ENCODE peak calls at places on chromosomes 13 and 19, in seven cellular contexts. One of them, this sample, is unnamed.

GRCh38 chr13:27601208-27601607 is 19.1 kb downstream of the LNX2 start:
- DNase-seq in activated CD4-positive, alpha-beta T cell treated with anti-CD3 and anti-CD28 coated beads, Interleukin-2, amount 10 ng/mL, durations not matched to agents 7 days and 5 days: no peak
- DNase-seq in ovary: no peak
- DNase-seq in upper lobe of right lung: no peak
- DNase-seq in mucosa of descending colon: no peak
- DNase-seq in GM23248: no peak
- DNase-seq in fibroblast of lung: no peak
- DNase-seq in this sample: no peak

GRCh38 chr19:11137542-11138384 is 17.8 kb downstream of the SPC24 start:
- DNase-seq in activated CD4-positive, alpha-beta T cell treated with anti-CD3 and anti-CD28 coated beads, Interleukin-2, amount 10 ng/mL, durations not matched to agents 7 days and 5 days: peak; percentile 60
- DNase-seq in ovary: peak; percentile 91
- DNase-seq in upper lobe of right lung: peak; percentile 84
- DNase-seq in mucosa of descending colon: peak; percentile 69
- DNase-seq in GM23248: peak; percentile 95
- DNase-seq in fibroblast of lung: peak; percentile 95
- DNase-seq in this sample: peak; percentile 80

GRCh38 chr19:12880551-12881171 is 588 bp downstream of the DNASE2 start:
- DNase-seq in activated CD4-positive, alpha-beta T cell treated with anti-CD3 and anti-CD28 coated beads, Interleukin-2, amount 10 ng/mL, durations not matched to agents 7 days and 5 days: no peak
- DNase-seq in ovary: peak; percentile 61
- DNase-seq in upper lobe of right lung: peak; percentile 78
- DNase-seq in mucosa of descending colon: peak; percentile 30
- DNase-seq in GM23248: peak; percentile 54
- DNase-seq in fibroblast of lung: peak; percentile 17
- DNase-seq in this sample: peak; percentile 39

GRCh38 chr13:99686157-99686572 is 184.9 kb downstream of the TM9SF2 start:
- DNase-seq in activated CD4-positive, alpha-beta T cell treated with anti-CD3 and anti-CD28 coated beads, Interleukin-2, amount 10 ng/mL, durations not matched to agents 7 days and 5 days: no peak
- DNase-seq in ovary: no peak
- DNase-seq in upper lobe of right lung: no peak
- DNase-seq in mucosa of descending colon: peak; percentile 51
- DNase-seq in GM23248: peak; percentile 33
- DNase-seq in fibroblast of lung: no peak
- DNase-seq in this sample: peak; percentile 62

GRCh38 chr19:33467851-33468250 is 53.7 kb downstream of the PEPD start:
- DNase-seq in activated CD4-positive, alpha-beta T cell treated with anti-CD3 and anti-CD28 coated beads, Interleukin-2, amount 10 ng/mL, durations not matched to agents 7 days and 5 days: no peak
- DNase-seq in ovary: no peak
- DNase-seq in upper lobe of right lung: peak; percentile 37
- DNase-seq in mucosa of descending colon: no peak
- DNase-seq in GM23248: no peak
- DNase-seq in fibroblast of lung: no peak
- DNase-seq in this sample: no peak

GRCh38 chr13:98775844-98776598 is 23.5 kb upstream of the SLC15A1 start:
- DNase-seq in activated CD4-positive, alpha-beta T cell treated with anti-CD3 and anti-CD28 coated beads, Interleukin-2, amount 10 ng/mL, durations not matched to agents 7 days and 5 days: no peak
- DNase-seq in ovary: no peak
- DNase-seq in upper lobe of right lung: no peak
- DNase-seq in mucosa of descending colon: peak; percentile 74
- DNase-seq in GM23248: peak; percentile 80
- DNase-seq in fibroblast of lung: peak; percentile 27
- DNase-seq in this sample: peak; percentile 86

GRCh38 chr19:12937243-12938053 is 961 bp upstream of the CALR start:
- DNase-seq in activated CD4-positive, alpha-beta T cell treated with anti-CD3 and anti-CD28 coated beads, Interleukin-2, amount 10 ng/mL, durations not matched to agents 7 days and 5 days: peak; percentile 20
- DNase-seq in ovary: peak; percentile 81
- DNase-seq in upper lobe of right lung: peak; percentile 89
- DNase-seq in mucosa of descending colon: peak; percentile 49
- DNase-seq in GM23248: peak; percentile 74
- DNase-seq in fibroblast of lung: no peak
- DNase-seq in this sample: peak; percentile 66

GRCh38 chr19:30710721-30711120 is 338.5 kb downstream of the ZNF536 start:
- DNase-seq in activated CD4-positive, alpha-beta T cell treated with anti-CD3 and anti-CD28 coated beads, Interleukin-2, amount 10 ng/mL, durations not matched to agents 7 days and 5 days: no peak
- DNase-seq in ovary: no peak
- DNase-seq in upper lobe of right lung: no peak
- DNase-seq in mucosa of descending colon: no peak
- DNase-seq in GM23248: no peak
- DNase-seq in fibroblast of lung: no peak
- DNase-seq in this sample: no peak

GRCh38 chr19:6105444-6105843 is 4.9 kb downstream of the RFX2 start:
- DNase-seq in activated CD4-positive, alpha-beta T cell treated with anti-CD3 and anti-CD28 coated beads, Interleukin-2, amount 10 ng/mL, durations not matched to agents 7 days and 5 days: no peak
- DNase-seq in ovary: no peak
- DNase-seq in upper lobe of right lung: no peak
- DNase-seq in mucosa of descending colon: no peak
- DNase-seq in GM23248: no peak
- DNase-seq in fibroblast of lung: no peak
- DNase-seq in this sample: no peak

GRCh38 chr13:98310485-98311199 is 133.6 kb upstream of the RNF113B start:
- DNase-seq in activated CD4-positive, alpha-beta T cell treated with anti-CD3 and anti-CD28 coated beads, Interleukin-2, amount 10 ng/mL, durations not matched to agents 7 days and 5 days: no peak
- DNase-seq in ovary: no peak
- DNase-seq in upper lobe of right lung: no peak
- DNase-seq in mucosa of descending colon: no peak
- DNase-seq in GM23248: no peak
- DNase-seq in fibroblast of lung: no peak
- DNase-seq in this sample: no peak

GRCh38 chr19:47545061-47545948 is 27.6 kb downstream of the ZNF541 start:
- DNase-seq in activated CD4-positive, alpha-beta T cell treated with anti-CD3 and anti-CD28 coated beads, Interleukin-2, amount 10 ng/mL, durations not matched to agents 7 days and 5 days: no peak
- DNase-seq in ovary: no peak
- DNase-seq in upper lobe of right lung: peak; percentile 61
- DNase-seq in mucosa of descending colon: no peak
- DNase-seq in GM23248: no peak
- DNase-seq in fibroblast of lung: no peak
- DNase-seq in this sample: no peak

GRCh38 chr19:53015159-53015558 is 1.4 kb downstream of the ERVV-1 start:
- DNase-seq in activated CD4-positive, alpha-beta T cell treated with anti-CD3 and anti-CD28 coated beads, Interleukin-2, amount 10 ng/mL, durations not matched to agents 7 days and 5 days: no peak
- DNase-seq in ovary: no peak
- DNase-seq in upper lobe of right lung: no peak
- DNase-seq in mucosa of descending colon: no peak
- DNase-seq in GM23248: no peak
- DNase-seq in fibroblast of lung: no peak
- DNase-seq in this sample: no peak

GRCh38 chr13:77580748-77581147 is 45.2 kb downstream of the SCEL start:
- DNase-seq in activated CD4-positive, alpha-beta T cell treated with anti-CD3 and anti-CD28 coated beads, Interleukin-2, amount 10 ng/mL, durations not matched to agents 7 days and 5 days: no peak
- DNase-seq in ovary: no peak
- DNase-seq in upper lobe of right lung: no peak
- DNase-seq in mucosa of descending colon: no peak
- DNase-seq in GM23248: no peak
- DNase-seq in fibroblast of lung: no peak
- DNase-seq in this sample: no peak

GRCh38 chr19:15468675-15469512 is 4.5 kb upstream of the RASAL3 start:
- DNase-seq in activated CD4-positive, alpha-beta T cell treated with anti-CD3 and anti-CD28 coated beads, Interleukin-2, amount 10 ng/mL, durations not matched to agents 7 days and 5 days: no peak
- DNase-seq in ovary: no peak
- DNase-seq in upper lobe of right lung: peak; percentile 12
- DNase-seq in mucosa of descending colon: no peak
- DNase-seq in GM23248: no peak
- DNase-seq in fibroblast of lung: no peak
- DNase-seq in this sample: no peak

GRCh38 chr13:20673711-20674110 is 29.8 kb upstream of the IL17D start:
- DNase-seq in activated CD4-positive, alpha-beta T cell treated with anti-CD3 and anti-CD28 coated beads, Interleukin-2, amount 10 ng/mL, durations not matched to agents 7 days and 5 days: no peak
- DNase-seq in ovary: no peak
- DNase-seq in upper lobe of right lung: no peak
- DNase-seq in mucosa of descending colon: no peak
- DNase-seq in GM23248: no peak
- DNase-seq in fibroblast of lung: no peak
- DNase-seq in this sample: no peak

GRCh38 chr19:3851254-3852176 is 17.3 kb downstream of the ZFR2 start:
- DNase-seq in activated CD4-positive, alpha-beta T cell treated with anti-CD3 and anti-CD28 coated beads, Interleukin-2, amount 10 ng/mL, durations not matched to agents 7 days and 5 days: no peak
- DNase-seq in ovary: no peak
- DNase-seq in upper lobe of right lung: no peak
- DNase-seq in mucosa of descending colon: no peak
- DNase-seq in GM23248: peak; percentile 8
- DNase-seq in fibroblast of lung: peak; percentile 3
- DNase-seq in this sample: no peak

GRCh38 chr13:25756251-25756650 is 295.6 kb downstream of the SHISA2 start:
- DNase-seq in activated CD4-positive, alpha-beta T cell treated with anti-CD3 and anti-CD28 coated beads, Interleukin-2, amount 10 ng/mL, durations not matched to agents 7 days and 5 days: no peak
- DNase-seq in ovary: no peak
- DNase-seq in upper lobe of right lung: no peak
- DNase-seq in mucosa of descending colon: no peak
- DNase-seq in GM23248: no peak
- DNase-seq in fibroblast of lung: no peak
- DNase-seq in this sample: no peak

GRCh38 chr13:66560189-66560588 is 669.9 kb downstream of the PCDH9 start:
- DNase-seq in activated CD4-positive, alpha-beta T cell treated with anti-CD3 and anti-CD28 coated beads, Interleukin-2, amount 10 ng/mL, durations not matched to agents 7 days and 5 days: no peak
- DNase-seq in ovary: no peak
- DNase-seq in upper lobe of right lung: no peak
- DNase-seq in mucosa of descending colon: no peak
- DNase-seq in GM23248: no peak
- DNase-seq in fibroblast of lung: no peak
- DNase-seq in this sample: no peak

GRCh38 chr13:67278230-67278629 is 48.1 kb upstream of the PCDH9 start:
- DNase-seq in activated CD4-positive, alpha-beta T cell treated with anti-CD3 and anti-CD28 coated beads, Interleukin-2, amount 10 ng/mL, durations not matched to agents 7 days and 5 days: no peak
- DNase-seq in ovary: no peak
- DNase-seq in upper lobe of right lung: no peak
- DNase-seq in mucosa of descending colon: no peak
- DNase-seq in GM23248: peak; percentile 52
- DNase-seq in fibroblast of lung: peak; percentile 78
- DNase-seq in this sample: no peak

GRCh38 chr19:35123573-35123972 is 8.0 kb downstream of the FXYD3 start:
- DNase-seq in activated CD4-positive, alpha-beta T cell treated with anti-CD3 and anti-CD28 coated beads, Interleukin-2, amount 10 ng/mL, durations not matched to agents 7 days and 5 days: no peak
- DNase-seq in ovary: no peak
- DNase-seq in upper lobe of right lung: no peak
- DNase-seq in mucosa of descending colon: peak; percentile 63
- DNase-seq in GM23248: peak; percentile 85
- DNase-seq in fibroblast of lung: no peak
- DNase-seq in this sample: peak; percentile 71

GRCh38 chr13:111385182-111385857 is 64.9 kb downstream of the TEX29 start:
- DNase-seq in activated CD4-positive, alpha-beta T cell treated with anti-CD3 and anti-CD28 coated beads, Interleukin-2, amount 10 ng/mL, durations not matched to agents 7 days and 5 days: no peak
- DNase-seq in ovary: no peak
- DNase-seq in upper lobe of right lung: no peak
- DNase-seq in mucosa of descending colon: no peak
- DNase-seq in GM23248: no peak
- DNase-seq in fibroblast of lung: no peak
- DNase-seq in this sample: no peak

GRCh38 chr13:43737524-43737923 is 49.2 kb downstream of the ENOX1 start:
- DNase-seq in activated CD4-positive, alpha-beta T cell treated with anti-CD3 and anti-CD28 coated beads, Interleukin-2, amount 10 ng/mL, durations not matched to agents 7 days and 5 days: no peak
- DNase-seq in ovary: no peak
- DNase-seq in upper lobe of right lung: no peak
- DNase-seq in mucosa of descending colon: no peak
- DNase-seq in GM23248: no peak
- DNase-seq in fibroblast of lung: no peak
- DNase-seq in this sample: no peak

GRCh38 chr13:32650705-32651311 is 64.6 kb downstream of the PDS5B start:
- DNase-seq in activated CD4-positive, alpha-beta T cell treated with anti-CD3 and anti-CD28 coated beads, Interleukin-2, amount 10 ng/mL, durations not matched to agents 7 days and 5 days: peak; percentile 64
- DNase-seq in ovary: no peak
- DNase-seq in upper lobe of right lung: no peak
- DNase-seq in mucosa of descending colon: peak; percentile 83
- DNase-seq in GM23248: peak; percentile 70
- DNase-seq in fibroblast of lung: peak; percentile 83
- DNase-seq in this sample: peak; percentile 62

GRCh38 chr13:100789481-100789880 is 114.9 kb upstream of the TMTC4 start:
- DNase-seq in activated CD4-positive, alpha-beta T cell treated with anti-CD3 and anti-CD28 coated beads, Interleukin-2, amount 10 ng/mL, durations not matched to agents 7 days and 5 days: no peak
- DNase-seq in ovary: no peak
- DNase-seq in upper lobe of right lung: peak; percentile 63
- DNase-seq in mucosa of descending colon: no peak
- DNase-seq in GM23248: peak; percentile 5
- DNase-seq in fibroblast of lung: no peak
- DNase-seq in this sample: no peak

GRCh38 chr13:32905063-32905863 is 111.0 kb upstream of the KL start:
- DNase-seq in activated CD4-positive, alpha-beta T cell treated with anti-CD3 and anti-CD28 coated beads, Interleukin-2, amount 10 ng/mL, durations not matched to agents 7 days and 5 days: peak; percentile 10
- DNase-seq in ovary: no peak
- DNase-seq in upper lobe of right lung: no peak
- DNase-seq in mucosa of descending colon: no peak
- DNase-seq in GM23248: peak; percentile 67
- DNase-seq in fibroblast of lung: no peak
- DNase-seq in this sample: no peak